ENCODE peak calls at places on chromosome 17, in eight cellular contexts. D is HFF-Myc, A is heart left ventricle, G is ovary, E is fibroblast of the aortic adventitia, Q is skeletal muscle cell, I is Caco-2, K is dorsolateral prefrontal cortex. F is an unnamed sample.

GRCh38 chr17:50564916-50565315 is 4.4 kb downstream of the CACNA1G start:
- DNase-seq in I (no peak), Q (no peak), K (peak), G (peak), D (peak), E (peak), A (peak), F (no peak)

GRCh38 chr17:18038149-18038850 is 668 bp downstream of the ATPAF2 start:
- DNase-seq in E (no peak), K (no peak), I (no peak), A (no peak), G (no peak), D (no peak), Q (no peak), F (no peak)

GRCh38 chr17:65362826-65363225 is 198.6 kb downstream of the AXIN2 start:
- DNase-seq in Q (no peak), I (no peak), K (no peak), D (no peak), G (no peak), E (no peak), A (no peak), F (no peak)

GRCh38 chr17:66564992-66565465 is 262.6 kb downstream of the PRKCA start:
- DNase-seq in D (no peak), G (no peak), E (peak), Q (no peak), I (no peak), K (no peak), A (no peak), F (no peak)

GRCh38 chr17:29855686-29856085 is 74.3 kb downstream of the SSH2 start:
- DNase-seq in A (no peak), Q (peak), E (peak), I (no peak), D (no peak), G (no peak), K (no peak), F (no peak)

GRCh38 chr17:66682293-66682692 is 152.6 kb upstream of the CACNG5 start:
- DNase-seq in E (peak), Q (no peak), I (no peak), A (peak), D (no peak), G (peak), K (no peak), F (no peak)

GRCh38 chr17:28366605-28367004 is 1.6 kb upstream of the SEBOX start:
- DNase-seq in I (peak), A (no peak), G (no peak), Q (no peak), K (no peak), D (no peak), E (no peak), F (no peak)

GRCh38 chr17:16887523-16888095 is 84.3 kb downstream of the TNFRSF13B start:
- DNase-seq in D (no peak), E (no peak), Q (no peak), K (no peak), A (no peak), G (no peak), I (no peak), F (no peak)

GRCh38 chr17:45950888-45951287 is 48.2 kb upstream of the STH start:
- DNase-seq in K (no peak), A (no peak), G (no peak), D (no peak), I (no peak), E (no peak), Q (no peak), F (no peak)

GRCh38 chr17:69639096-69639495 is 224.6 kb downstream of the MAP2K6 start:
- DNase-seq in D (no peak), E (no peak), A (no peak), K (no peak), I (no peak), G (no peak), Q (no peak), F (no peak)

GRCh38 chr17:9240659-9241370 is 219.5 kb downstream of the NTN1 start:
- DNase-seq in E (peak), I (peak), K (peak), Q (no peak), G (peak), A (peak), D (no peak), F (no peak)

GRCh38 chr17:9242983-9243382 is 221.7 kb downstream of the NTN1 start:
- DNase-seq in G (no peak), Q (no peak), A (no peak), D (no peak), I (no peak), K (no peak), E (no peak), F (no peak)

GRCh38 chr17:9241774-9242496 is 220.6 kb downstream of the NTN1 start:
- DNase-seq in G (no peak), E (no peak), Q (no peak), I (no peak), K (no peak), A (peak), D (no peak), F (no peak)

GRCh38 chr17:9241371-9241712 is 220.0 kb downstream of the NTN1 start:
- DNase-seq in E (peak), A (peak), K (no peak), G (peak), I (no peak), D (no peak), Q (no peak), F (no peak)

GRCh38 chr17:9242497-9242881 is 221.2 kb downstream of the NTN1 start:
- DNase-seq in I (no peak), D (no peak), K (no peak), E (no peak), G (peak), Q (no peak), A (peak), F (no peak)
- H3K4me3 ChIP-seq in I (no peak), D (no peak), K (no peak), E (no peak), G (no peak), Q (no peak), A (no peak), F (no peak)

DNA sequence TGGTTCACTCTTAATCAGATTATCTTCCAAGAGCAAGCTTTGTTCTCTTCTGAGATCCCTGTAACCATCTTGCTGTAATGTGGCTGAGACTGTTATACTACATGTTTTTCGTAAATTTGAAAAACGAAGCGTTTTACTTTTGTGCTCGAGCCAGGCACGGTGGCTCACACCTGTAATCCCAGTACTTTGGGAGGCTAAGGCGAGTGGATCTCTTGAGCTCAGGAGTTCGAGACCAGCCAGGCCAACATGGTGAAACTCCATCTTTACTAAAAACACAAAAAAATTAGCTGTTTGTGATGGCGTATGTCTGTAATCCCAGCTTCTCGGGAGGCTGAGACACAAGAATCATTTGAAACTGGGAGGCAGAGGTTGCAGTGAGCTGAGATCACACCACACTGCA is 7.8 kb downstream of the CUEDC1 start:
- DNase-seq in K (no peak), D (no peak), A (peak), Q (no peak), I (no peak), G (no peak), E (no peak), F (no peak)
- H3K4me3 ChIP-seq in K (peak), D (peak), A (peak), Q (peak), I (no peak), G (peak), E (peak), F (peak)

GRCh38 chr17:7673239-7673638 is 14.1 kb downstream of the TP53 start:
- DNase-seq in I (peak), G (no peak), Q (no peak), D (no peak), A (no peak), E (no peak), K (no peak), F (no peak)

GRCh38 chr17:7676533-7676932 is 10.8 kb downstream of the TP53 start:
- DNase-seq in I (no peak), D (no peak), A (no peak), E (no peak), G (no peak), K (no peak), Q (no peak), F (no peak)

GRCh38 chr17:7674934-7675333 is 12.4 kb downstream of the TP53 start:
- DNase-seq in I (no peak), K (no peak), G (no peak), A (no peak), D (no peak), Q (no peak), E (no peak), F (no peak)

DNA sequence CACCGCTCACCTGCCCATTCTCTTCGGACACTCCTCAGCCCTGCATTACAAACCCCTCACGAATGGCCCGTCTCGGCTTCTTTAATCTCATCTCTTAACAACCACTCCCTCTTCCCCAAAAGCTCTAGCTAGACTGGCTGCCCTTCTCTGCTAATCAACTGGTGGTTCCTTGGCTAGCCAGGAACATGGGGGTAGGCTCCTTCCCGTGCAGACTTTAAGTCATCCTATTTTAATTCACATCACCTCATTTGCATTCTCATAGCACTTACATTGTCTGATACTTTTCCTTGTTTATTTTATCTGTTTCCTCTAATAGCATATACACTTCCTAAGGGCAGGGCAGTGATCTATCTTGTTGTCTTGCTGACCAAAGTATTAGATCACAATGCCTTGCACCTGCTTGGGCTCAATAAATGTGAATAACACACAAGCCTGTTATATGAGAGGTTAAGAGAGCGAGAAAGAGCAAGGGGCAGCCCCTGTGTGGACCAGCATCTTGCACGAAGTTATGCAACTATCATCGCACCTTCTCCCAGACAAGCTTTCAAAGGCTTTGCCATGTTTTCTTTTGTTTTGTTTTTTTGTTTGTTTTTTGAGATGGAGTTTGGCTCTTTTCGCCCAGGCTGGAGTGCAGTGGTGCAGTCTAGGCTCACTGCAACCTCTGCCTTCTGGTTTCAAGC is 9.8 kb downstream of the TP53 start:
- DNase-seq in E (no peak), Q (no peak), K (no peak), I (no peak), G (no peak), A (no peak), D (no peak), F (no peak)
- H3K4me3 ChIP-seq in E (no peak), Q (no peak), K (no peak), I (no peak), G (no peak), A (no peak), D (no peak), F (no peak)

GRCh38 chr17:38851434-38851833 is 2.1 kb downstream of the RPL23 start:
- DNase-seq in K (no peak), E (no peak), Q (no peak), A (no peak), D (no peak), I (no peak), G (no peak), F (no peak)

GRCh38 chr17:38848557-38848891 is 5.0 kb downstream of the RPL23 start:
- DNase-seq in A (no peak), G (no peak), D (no peak), E (no peak), Q (no peak), I (no peak), K (no peak), F (no peak)

GRCh38 chr17:38848939-38849563 is 4.5 kb downstream of the RPL23 start:
- DNase-seq in K (no peak), Q (no peak), E (no peak), G (no peak), D (no peak), I (no peak), A (no peak), F (no peak)

GRCh38 chr17:38852771-38853291 is 690 bp downstream of the RPL23 start:
- DNase-seq in K (no peak), I (no peak), A (no peak), D (no peak), G (no peak), Q (no peak), E (no peak), F (no peak)

DNA sequence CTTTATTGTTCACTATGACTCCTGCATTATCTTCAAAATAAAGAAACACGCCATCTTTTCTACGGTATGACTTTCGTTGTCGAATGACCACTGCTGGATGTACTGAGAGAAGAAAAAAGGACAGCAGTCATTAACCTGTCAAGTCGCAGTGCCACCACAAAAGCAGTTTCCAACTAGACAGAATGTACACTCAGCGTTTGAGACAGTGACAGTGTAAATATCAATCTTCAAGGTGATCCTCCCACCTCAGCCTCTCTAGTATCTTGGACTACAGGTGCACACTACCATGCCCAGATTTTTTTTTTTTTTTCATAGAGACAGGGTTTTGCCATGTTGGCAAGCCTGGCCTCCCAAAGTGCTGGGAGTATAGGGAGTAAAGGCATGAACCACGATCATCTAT is 3.1 kb downstream of the RPL23 start:
- DNase-seq in K (no peak), G (no peak), A (no peak), D (no peak), E (no peak), Q (no peak), I (no peak), F (no peak)
- H3K4me3 ChIP-seq in K (no peak), G (no peak), A (no peak), D (peak), E (peak), Q (no peak), I (no peak), F (peak)